ENCODE peak calls at places on chromosomes 11 and 22, in seven cellular contexts. Z, V, K, C, B, L and J are unnamed samples.

GRCh38 chr11:95337175-95337957 is 106.4 kb upstream of the SESN3 start:
- DNase-seq in Z (peak; percentile 79), V (peak; percentile 35), K (peak; percentile 53), C (peak; percentile 90), B (no peak), L (peak; percentile 82), J (peak; percentile 35)

GRCh38 chr22:19061471-19062138 is 60.6 kb downstream of the DGCR2 start:
- DNase-seq in Z (no peak), V (no peak), K (no peak), C (no peak), B (no peak), L (no peak), J (no peak)

GRCh38 chr22:29031236-29031982 is 30.2 kb downstream of the C22orf31 start:
- DNase-seq in Z (peak; percentile 87), V (no peak), K (peak; percentile 97), C (peak; percentile 66), B (peak; percentile 60), L (peak; percentile 92), J (no peak)

GRCh38 chr11:2742611-2743426 is 43.0 kb upstream of the KCNQ1OT1 start:
- DNase-seq in Z (peak; percentile 58), V (no peak), K (no peak), C (no peak), B (no peak), L (no peak), J (no peak)

GRCh38 chr11:5596611-5597201 is at the start of gene TRIM6:
- DNase-seq in Z (peak; percentile 83), V (peak; percentile 2), K (peak; percentile 42), C (peak; percentile 79), B (peak; percentile 36), L (peak; percentile 70), J (no peak)

GRCh38 chr22:45120931-45121330 is 42.8 kb upstream of the NUP50 start:
- DNase-seq in Z (no peak), V (no peak), K (no peak), C (no peak), B (no peak), L (no peak), J (no peak)

GRCh38 chr11:61775606-61776554 is 16.5 kb downstream of the TMEM258 start:
- DNase-seq in Z (no peak), V (no peak), K (no peak), C (no peak), B (no peak), L (no peak), J (no peak)

GRCh38 chr11:19176629-19177186 is 25.1 kb downstream of the CSRP3 start:
- DNase-seq in Z (no peak), V (no peak), K (no peak), C (no peak), B (no peak), L (no peak), J (no peak)

GRCh38 chr22:45996241-45997076 is 19.5 kb upstream of the WNT7B start:
- DNase-seq in Z (peak; percentile 85), V (no peak), K (peak; percentile 77), C (no peak), B (no peak), L (peak; percentile 69), J (no peak)

GRCh38 chr11:61682093-61682732 is 2.0 kb downstream of the DAGLA start:
- DNase-seq in Z (peak; percentile 81), V (no peak), K (peak; percentile 71), C (no peak), B (peak; percentile 37), L (no peak), J (no peak)

GRCh38 chr11:109697140-109697843 is 275.3 kb downstream of the C11orf87 start:
- DNase-seq in Z (no peak), V (no peak), K (peak; percentile 44), C (peak; percentile 77), B (peak; percentile 3), L (peak; percentile 79), J (no peak)

GRCh38 chr11:17751558-17751957 is 17.0 kb downstream of the KCNC1 start:
- DNase-seq in Z (no peak), V (no peak), K (no peak), C (no peak), B (no peak), L (no peak), J (no peak)

GRCh38 chr11:67267188-67268035 is 1.1 kb downstream of the GRK2 start:
- DNase-seq in Z (peak; percentile 75), V (peak; percentile 32), K (no peak), C (no peak), B (peak; percentile 39), L (no peak), J (peak; percentile 58)

GRCh38 chr11:117809236-117810055 is 12.4 kb upstream of the DSCAML1 start:
- DNase-seq in Z (peak; percentile 88), V (no peak), K (no peak), C (peak; percentile 87), B (peak; percentile 32), L (peak; percentile 49), J (no peak)

GRCh38 chr11:91394718-91395414 is 829.8 kb upstream of the FAT3 start:
- DNase-seq in Z (no peak), V (no peak), K (no peak), C (no peak), B (peak; percentile 1), L (no peak), J (no peak)

GRCh38 chr22:24824250-24824649 is 18.2 kb downstream of the SGSM1 start:
- DNase-seq in Z (no peak), V (no peak), K (no peak), C (no peak), B (no peak), L (no peak), J (no peak)

GRCh38 chr22:21866821-21867527 is 471 bp downstream of the MAPK1 start:
- DNase-seq in Z (peak; percentile 68), V (no peak), K (no peak), C (peak; percentile 62), B (peak; percentile 2), L (no peak), J (no peak)

GRCh38 chr11:113664981-113665710 is 41.0 kb downstream of the TMPRSS5 start:
- DNase-seq in Z (no peak), V (no peak), K (no peak), C (no peak), B (no peak), L (no peak), J (no peak)

GRCh38 chr11:15035283-15035682 is 38.1 kb upstream of the CALCB start:
- DNase-seq in Z (no peak), V (no peak), K (no peak), C (peak; percentile 45), B (no peak), L (no peak), J (no peak)

GRCh38 chr22:32564170-32565001 is 89.8 kb downstream of the FBXO7 start:
- DNase-seq in Z (peak; percentile 59), V (no peak), K (no peak), C (no peak), B (no peak), L (peak; percentile 29), J (no peak)

GRCh38 chr11:109514313-109515018 is 92.5 kb downstream of the C11orf87 start:
- DNase-seq in Z (no peak), V (no peak), K (no peak), C (no peak), B (no peak), L (no peak), J (no peak)

GRCh38 chr11:61333638-61334433 is 808 bp downstream of the TKFC start:
- DNase-seq in Z (no peak), V (no peak), K (no peak), C (no peak), B (no peak), L (no peak), J (no peak)

GRCh38 chr11:107856180-107856980 is 2.2 kb downstream of the SLC35F2 start:
- DNase-seq in Z (no peak), V (no peak), K (no peak), C (no peak), B (no peak), L (no peak), J (no peak)

GRCh38 chr11:73147771-73148681 is 5.9 kb upstream of the FCHSD2 start:
- DNase-seq in Z (peak; percentile 73), V (no peak), K (peak; percentile 11), C (no peak), B (no peak), L (no peak), J (no peak)

GRCh38 chr22:35484651-35485372 is 55.8 kb upstream of the RASD2 start:
- DNase-seq in Z (no peak), V (no peak), K (no peak), C (no peak), B (no peak), L (no peak), J (no peak)

GRCh38 chr22:22463855-22464540 is 44.5 kb downstream of the ZNF280B start:
- DNase-seq in Z (no peak), V (peak; percentile 42), K (peak; percentile 54), C (peak; percentile 88), B (peak; percentile 33), L (peak; percentile 81), J (peak; percentile 38)

GRCh38 chr22:37894939-37895670 is 11.0 kb upstream of the MICALL1 start:
- DNase-seq in Z (no peak), V (no peak), K (no peak), C (peak; percentile 70), B (peak; percentile 88), L (no peak), J (no peak)

DNA sequence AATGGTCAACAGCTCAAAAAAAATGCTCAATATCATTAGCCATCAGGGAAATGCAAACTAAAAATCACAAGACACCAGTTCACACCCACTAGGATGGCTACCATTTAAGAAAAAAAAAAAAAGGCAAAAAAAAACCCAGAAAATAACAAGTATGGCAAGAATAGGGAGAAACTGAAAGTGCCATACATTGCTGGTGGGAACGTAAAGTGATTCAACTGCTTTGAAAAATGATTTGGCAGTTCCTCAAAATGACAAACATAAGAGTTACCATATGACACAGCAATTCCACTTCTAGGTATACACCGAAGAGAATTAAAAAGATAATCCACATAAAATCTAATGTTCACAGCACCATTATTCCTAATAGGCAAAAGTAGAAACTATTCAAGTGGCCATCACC is 47.5 kb downstream of the PICALM start:
- DNase-seq in Z (no peak), V (no peak), K (no peak), C (no peak), B (no peak), L (no peak), J (no peak)
- H3K4me1 ChIP-seq in Z (no peaks in the 10 kb centered on the region), V (no peaks in the 10 kb centered on the region), K (no peaks in the 10 kb centered on the region), C (no peaks in the 10 kb centered on the region), B (no peaks in the 10 kb centered on the region), L (no peaks in the 10 kb centered on the region), J (peaks cover 20% of the 10 kb centered on the region)

DNA sequence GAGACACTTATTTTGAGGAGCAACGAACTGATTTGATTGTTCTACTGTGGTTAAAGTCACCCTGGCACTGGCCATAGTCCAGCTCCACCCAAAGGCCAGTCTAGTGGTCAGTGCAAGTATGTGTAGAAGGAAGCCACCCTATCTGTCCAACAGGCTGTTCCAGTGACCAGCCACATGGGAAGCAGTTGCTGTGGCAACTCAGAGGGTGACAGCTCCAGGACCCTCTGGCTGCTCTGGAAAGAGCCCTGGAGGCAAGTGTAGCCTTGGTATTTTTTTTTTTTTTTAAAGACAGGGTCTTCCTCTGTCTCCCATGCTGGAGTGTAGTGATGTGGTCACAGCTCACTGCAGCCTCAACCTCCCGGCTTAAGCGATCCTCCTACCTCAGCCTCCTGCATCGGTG is 27.8 kb downstream of the LMO1 start:
- DNase-seq in Z (no peak), V (no peak), K (no peak), C (no peak), B (peak; percentile 16), L (no peak), J (no peak)
- H3K27me3 ChIP-seq in Z (peaks cover 5% of the 10 kb centered on the region), V (no peaks in the 10 kb centered on the region), K (no peaks in the 10 kb centered on the region), C (no peaks in the 10 kb centered on the region), B (no peaks in the 10 kb centered on the region), L (no peaks in the 10 kb centered on the region), J (no peaks in the 10 kb centered on the region)

GRCh38 chr11:69446108-69446507 is 35.4 kb upstream of the LINC01488 start:
- DNase-seq in Z (no peak), V (no peak), K (no peak), C (no peak), B (no peak), L (peak; percentile 53), J (no peak)
- H3K4me1 ChIP-seq in Z (peaks cover 37% of the 10 kb centered on the region), V (peaks cover 7% of the 10 kb centered on the region), K (peaks cover 58% of the 10 kb centered on the region), C (peaks cover 25% of the 10 kb centered on the region), B (peaks cover 64% of the 10 kb centered on the region), L (peaks cover 9% of the 10 kb centered on the region), J (peaks cover 17% of the 10 kb centered on the region)

GRCh38 chr22:49701380-49702067 is 126.1 kb downstream of the BRD1 start:
- DNase-seq in Z (no peak), V (no peak), K (no peak), C (no peak), B (no peak), L (no peak), J (no peak)
- H3K27me3 ChIP-seq in Z (peaks cover 50% of the 10 kb centered on the region), V (no peaks in the 10 kb centered on the region), K (no peaks in the 10 kb centered on the region), C (no peaks in the 10 kb centered on the region), B (peaks cover 99% of the 10 kb centered on the region), L (no peaks in the 10 kb centered on the region), J (no peaks in the 10 kb centered on the region)